ENCODE peak calls at places on chromosomes 6 and 20, in nine cellular contexts. U is neuronal stem cell, X is IMR-90, Z is PC-9, B is neural progenitor cell, T is mammary epithelial cell, E is H9, F is PC-3, C is H1. A is an unnamed sample.
A peak's percentile ranks its signal among the peaks of the same experiment; 100 is the strongest.

GRCh38 chr6:27280064-27280539 is 32.0 kb downstream of the POM121L2 start:
- DNase-seq in U (no peak), X (peak; percentile 53), Z (peak; percentile 70), B (peak; percentile 63), T (peak; percentile 63), E (peak; percentile 69), F (peak; percentile 74), C (no peak), A (peak; percentile 58)

GRCh38 chr6:169157474-169158181 is 96.0 kb downstream of the THBS2 start:
- DNase-seq in U (no peak), X (no peak), Z (no peak), B (no peak), T (no peak), E (no peak), F (no peak), C (no peak), A (no peak)

GRCh38 chr20:3818155-3819151 is 1.9 kb upstream of the AP5S1 start:
- DNase-seq in U (no peak), X (peak; percentile 87), Z (peak; percentile 76), B (peak; percentile 81), T (peak; percentile 74), E (peak; percentile 87), F (peak; percentile 93), C (no peak), A (peak; percentile 82)

GRCh38 chr6:168884646-168885086 is 369.0 kb downstream of the THBS2 start:
- DNase-seq in U (peak; percentile 56), X (peak; percentile 5), Z (peak; percentile 33), B (peak; percentile 79), T (peak; percentile 9), E (peak; percentile 87), F (peak; percentile 55), C (no peak), A (no peak)

GRCh38 chr6:134937426-134937825 is 12.5 kb downstream of the ALDH8A1 start:
- DNase-seq in U (no peak), X (peak; percentile 22), Z (no peak), B (no peak), T (no peak), E (no peak), F (no peak), C (no peak), A (no peak)

GRCh38 chr6:135185483-135185882 is 4.4 kb downstream of the MYB start:
- DNase-seq in U (no peak), X (no peak), Z (no peak), B (no peak), T (peak; percentile 69), E (no peak), F (no peak), C (no peak), A (no peak)

GRCh38 chr20:4328541-4328940 is 313.2 kb upstream of the RNF24 start:
- DNase-seq in U (no peak), X (peak; percentile 5), Z (no peak), B (no peak), T (no peak), E (no peak), F (no peak), C (no peak), A (peak; percentile 9)

GRCh38 chr6:135465307-135465706 is 32.2 kb downstream of the AHI1 start:
- DNase-seq in U (no peak), X (no peak), Z (no peak), B (no peak), T (no peak), E (no peak), F (no peak), C (no peak), A (no peak)

GRCh38 chr20:50429412-50429811 is 80.8 kb upstream of the PTPN1 start:
- DNase-seq in U (no peak), X (no peak), Z (no peak), B (no peak), T (peak; percentile 82), E (no peak), F (no peak), C (no peak), A (no peak)

GRCh38 chr20:50426865-50427739 is 83.1 kb upstream of the PTPN1 start:
- DNase-seq in U (no peak), X (no peak), Z (no peak), B (no peak), T (no peak), E (no peak), F (no peak), C (no peak), A (no peak)

GRCh38 chr20:50431066-50431450 is 79.1 kb upstream of the PTPN1 start:
- DNase-seq in U (no peak), X (no peak), Z (peak; percentile 52), B (no peak), T (no peak), E (no peak), F (no peak), C (no peak), A (no peak)

GRCh38 chr20:50427740-50428462 is 82.3 kb upstream of the PTPN1 start:
- DNase-seq in U (no peak), X (no peak), Z (no peak), B (no peak), T (peak; percentile 72), E (no peak), F (no peak), C (no peak), A (peak; percentile 32)

GRCh38 chr20:50428463-50428828 is 81.7 kb upstream of the PTPN1 start:
- DNase-seq in U (no peak), X (no peak), Z (no peak), B (no peak), T (no peak), E (no peak), F (no peak), C (no peak), A (no peak)
- H2AFZ ChIP-seq in U (no peak overlapping the region), X (no peak overlapping the region), Z (no peak overlapping the region), B (no peak overlapping the region), T (no peak overlapping the region), E (no peak overlapping the region), F (no peak overlapping the region), C (no peak overlapping the region), A (no peak overlapping the region)

GRCh38 chr6:57087916-57088315 is 2.1 kb upstream of the ZNF451 start:
- DNase-seq in U (no peak), X (peak; percentile 20), Z (no peak), B (no peak), T (no peak), E (no peak), F (no peak), C (no peak), A (no peak)

GRCh38 chr6:57089265-57089664 is 723 bp upstream of the ZNF451 start:
- DNase-seq in U (no peak), X (no peak), Z (no peak), B (peak; percentile 11), T (peak; percentile 2), E (no peak), F (peak; percentile 6), C (no peak), A (no peak)

GRCh38 chr6:57085441-57085840 is 4.5 kb upstream of the ZNF451 start:
- DNase-seq in U (no peak), X (peak; percentile 22), Z (no peak), B (no peak), T (no peak), E (no peak), F (no peak), C (no peak), A (no peak)

GRCh38 chr6:57089687-57090457 is at the start of gene ZNF451:
- DNase-seq in U (peak; percentile 96), X (peak; percentile 95), Z (peak; percentile 97), B (peak; percentile 99), T (peak; percentile 97), E (peak; percentile 98), F (peak; percentile 97), C (peak; percentile 82), A (peak; percentile 96)

GRCh38 chr6:57086843-57087242 is 3.1 kb upstream of the ZNF451 start:
- DNase-seq in U (no peak), X (no peak), Z (no peak), B (no peak), T (no peak), E (no peak), F (no peak), C (no peak), A (no peak)
- H2AFZ ChIP-seq in U (no peak overlapping the region), X (no peak overlapping the region), Z (no peak overlapping the region), B (no peak overlapping the region), T (no peak overlapping the region), E (no peak overlapping the region), F (no peak overlapping the region), C (no peak overlapping the region), A (no peak overlapping the region)

GRCh38 chr6:14822012-14822553 is 423.8 kb upstream of the JARID2 start:
- DNase-seq in U (no peak), X (no peak), Z (no peak), B (peak; percentile 34), T (no peak), E (no peak), F (no peak), C (no peak), A (no peak)

GRCh38 chr6:14819840-14820420 is 425.9 kb upstream of the JARID2 start:
- DNase-seq in U (no peak), X (no peak), Z (no peak), B (no peak), T (no peak), E (no peak), F (no peak), C (no peak), A (no peak)

GRCh38 chr6:14824060-14824834 is 421.6 kb upstream of the JARID2 start:
- DNase-seq in U (no peak), X (no peak), Z (no peak), B (peak; percentile 48), T (no peak), E (no peak), F (no peak), C (no peak), A (no peak)

GRCh38 chr6:14824835-14825223 is 421.0 kb upstream of the JARID2 start:
- DNase-seq in U (no peak), X (no peak), Z (no peak), B (peak; percentile 47), T (no peak), E (no peak), F (no peak), C (no peak), A (no peak)

DNA sequence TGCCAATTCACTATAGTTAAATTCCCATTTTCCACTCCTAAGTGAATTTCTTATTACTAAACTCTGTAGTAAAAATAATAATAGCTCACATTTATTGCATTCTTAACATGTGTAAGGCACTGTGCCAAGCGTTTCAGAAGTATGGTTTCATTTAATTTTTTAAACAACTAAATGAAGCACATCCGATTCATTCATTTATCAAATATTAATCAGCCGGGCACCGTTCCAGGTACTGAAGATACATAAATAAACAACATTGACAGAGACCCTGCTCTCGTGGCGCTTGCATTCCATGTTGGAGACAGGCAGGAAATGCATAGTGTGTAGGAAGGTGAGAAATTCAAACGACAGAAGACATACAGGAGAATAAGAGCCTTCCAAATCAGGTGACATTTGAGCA is 423.2 kb upstream of the JARID2 start:
- DNase-seq in U (no peak), X (peak; percentile 69), Z (no peak), B (no peak), T (no peak), E (no peak), F (no peak), C (no peak), A (peak; percentile 44)
- H2AFZ ChIP-seq in U (no peak overlapping the region), X (no peak overlapping the region), Z (no peak overlapping the region), B (no peak overlapping the region), T (no peak overlapping the region), E (no peak overlapping the region), F (no peak overlapping the region), C (no peak overlapping the region), A (no peak overlapping the region)

DNA sequence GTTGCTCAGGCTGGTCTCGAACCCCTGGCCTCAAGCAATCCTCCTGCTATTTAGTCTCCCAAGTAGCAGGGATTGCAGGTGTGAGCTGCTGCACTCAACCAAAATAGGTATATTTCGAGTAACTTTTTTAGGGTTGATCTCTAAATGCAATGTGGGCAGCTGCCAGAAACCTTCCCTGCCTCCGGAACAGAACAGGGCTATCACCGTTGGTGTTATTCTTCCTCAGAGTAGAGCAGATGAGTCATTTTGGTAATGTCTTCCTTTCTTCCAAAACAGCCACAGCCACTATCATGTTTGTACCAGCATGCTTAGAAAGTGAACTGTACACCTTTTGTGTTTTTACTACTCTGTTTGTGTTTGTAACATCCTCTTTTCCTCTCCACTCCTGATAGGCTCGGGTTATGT is 44.1 kb downstream of the SNX9 start:
- DNase-seq in U (no peak), X (peak; percentile 67), Z (no peak), B (no peak), T (peak; percentile 66), E (no peak), F (peak; percentile 48), C (no peak), A (peak; percentile 34)
- H2AFZ ChIP-seq in U (no peak overlapping the region), X (no peak overlapping the region), Z (no peak overlapping the region), B (no peak overlapping the region), T (no peak overlapping the region), E (no peak overlapping the region), F (no peak overlapping the region), C (no peak overlapping the region), A (no peak overlapping the region)